ENCODE peak calls at places on chromosomes 11 and 22, in seven cellular contexts. A is fibroblast of mammary gland, O is transverse colon, T is neural progenitor cell, C is AG04449, J is fibroblast of pulmonary artery, H is astrocyte of the spinal cord. E is an unnamed sample.

GRCh38 chr11:61082161-61082870 is 20.0 kb upstream of the CD5 start:
- DNase-seq in J (no peak), T (no peak), C (no peak), A (no peak), H (no peak), O (no peak), E (no peak)

GRCh38 chr11:113341388-113342165 is 27.2 kb downstream of the TTC12 start:
- DNase-seq in T (no peak), H (no peak), A (no peak), C (no peak), J (no peak), O (no peak), E (no peak)

GRCh38 chr11:118003021-118003423 is 16.8 kb downstream of the IL10RA start:
- DNase-seq in A (no peak), J (no peak), H (no peak), O (peak; percentile 9), C (no peak), T (no peak), E (no peak)

GRCh38 chr11:118625036-118625690 is 17.7 kb downstream of the PHLDB1 start:
- DNase-seq in A (no peak), H (no peak), O (no peak), J (no peak), C (no peak), T (no peak), E (no peak)

GRCh38 chr22:19120829-19121630 is 1.2 kb downstream of the DGCR2 start:
- DNase-seq in C (no peak), T (peak; percentile 46), O (peak; percentile 80), H (peak; percentile 27), A (peak; percentile 40), J (peak; percentile 32), E (peak; percentile 37)

GRCh38 chr11:23320131-23320530 is 459.9 kb upstream of the CCDC179 start:
- DNase-seq in J (no peak), T (no peak), O (no peak), H (no peak), A (no peak), C (no peak), E (no peak)

GRCh38 chr11:57405271-57405890 is 14.9 kb upstream of the PRG2 start:
- DNase-seq in A (peak; percentile 31), T (no peak), C (no peak), H (no peak), O (no peak), J (no peak), E (peak; percentile 30)

GRCh38 chr11:98300777-98301176 is 720.0 kb upstream of the CNTN5 start:
- DNase-seq in J (peak; percentile 26), A (no peak), C (no peak), T (no peak), H (no peak), O (no peak), E (no peak)

GRCh38 chr11:86418929-86419328 is 44.2 kb downstream of the CCDC81 start:
- DNase-seq in O (no peak), H (peak; percentile 34), T (peak; percentile 29), A (peak; percentile 29), C (no peak), J (peak; percentile 18), E (peak; percentile 17)

GRCh38 chr22:44698531-44699421 is 3.2 kb upstream of the PRR5 start:
- DNase-seq in J (peak; percentile 71), T (peak; percentile 82), H (peak; percentile 76), C (peak; percentile 87), O (no peak), A (peak; percentile 57), E (peak; percentile 99)

GRCh38 chr22:26462971-26463661 is 20.5 kb downstream of the HPS4 start:
- DNase-seq in T (peak; percentile 66), J (peak; percentile 49), O (no peak), A (peak; percentile 34), C (no peak), H (no peak), E (no peak)

GRCh38 chr22:30267382-30268302 is 991 bp upstream of the OSM start:
- DNase-seq in O (no peak), H (no peak), J (no peak), A (no peak), C (no peak), T (no peak), E (no peak)

GRCh38 chr11:89405629-89406028 is 85.5 kb downstream of the NOX4 start:
- DNase-seq in H (peak; percentile 9), O (no peak), T (peak; percentile 40), J (peak; percentile 52), A (peak; percentile 26), C (no peak), E (peak; percentile 23)

GRCh38 chr22:30704978-30705377 is 10.3 kb downstream of the OSBP2 start:
- DNase-seq in J (no peak), O (no peak), H (no peak), C (no peak), T (no peak), A (no peak), E (no peak)

GRCh38 chr22:43263645-43264514 is 76.9 kb upstream of the TTLL12 start:
- DNase-seq in T (no peak), O (peak; percentile 69), H (peak; percentile 64), J (peak; percentile 91), C (no peak), A (peak; percentile 55), E (peak; percentile 48)

GRCh38 chr11:60927061-60927592 is 2.9 kb downstream of the TMEM132A start:
- DNase-seq in C (no peak), T (no peak), H (no peak), A (no peak), O (no peak), J (no peak), E (no peak)

GRCh38 chr11:118841469-118842222 is 42.0 kb upstream of the CXCR5 start:
- DNase-seq in O (peak; percentile 49), H (no peak), C (no peak), J (no peak), A (no peak), T (no peak), E (no peak)

GRCh38 chr11:48538991-48539390 is 50.4 kb downstream of the OR4A47 start:
- DNase-seq in H (no peak), O (no peak), T (no peak), J (no peak), C (no peak), A (no peak), E (no peak)

GRCh38 chr22:50610041-50610451 is 9.5 kb downstream of the MAPK8IP2 start:
- DNase-seq in H (no peak), A (no peak), C (no peak), T (no peak), O (no peak), J (no peak), E (no peak)

GRCh38 chr11:95264881-95265280 is 33.9 kb upstream of the SESN3 start:
- DNase-seq in A (no peak), J (no peak), H (no peak), T (no peak), O (no peak), C (no peak), E (no peak)

GRCh38 chr11:119520400-119520799 is 97.4 kb upstream of the THY1 start:
- DNase-seq in H (no peak), A (no peak), O (no peak), T (no peak), C (no peak), J (no peak), E (no peak)

GRCh38 chr22:36936362-36937116 is 23.1 kb downstream of the CSF2RB start:
- DNase-seq in T (no peak), H (no peak), C (no peak), O (no peak), J (no peak), A (no peak), E (no peak)

GRCh38 chr11:65657426-65657825 is 5.3 kb downstream of the RELA start:
- DNase-seq in A (no peak), O (no peak), H (no peak), J (no peak), T (no peak), C (no peak), E (no peak)

GRCh38 chr11:113045146-113045545 is 83.9 kb downstream of the NCAM1 start:
- DNase-seq in H (no peak), T (no peak), J (no peak), A (no peak), O (no peak), C (no peak), E (no peak)

GRCh38 chr11:92886243-92886905 is 83.1 kb upstream of the MTNR1B start:
- DNase-seq in J (peak; percentile 70), T (peak; percentile 73), H (peak; percentile 71), C (peak; percentile 16), O (peak; percentile 37), A (peak; percentile 55), E (peak; percentile 42)

GRCh38 chr11:46387919-46388618 is 3.5 kb downstream of the CHRM4 start:
- DNase-seq in C (no peak), A (no peak), J (no peak), O (no peak), T (no peak), H (no peak), E (peak; percentile 21)

GRCh38 chr11:134784046-134784445 is 372.0 kb upstream of the B3GAT1 start:
- DNase-seq in O (no peak), C (no peak), A (no peak), J (no peak), T (no peak), H (no peak), E (no peak)
- TF ChIP-seq CTCF in O (no peak), C (no peak), A (no peak), J (no peak), T (no peak), H (no peak), E (no peak)

GRCh38 chr22:35725521-35725920 is 7.8 kb downstream of the APOL5 start:
- DNase-seq in C (no peak), H (no peak), J (no peak), O (no peak), A (no peak), T (no peak), E (no peak)

GRCh38 chr22:35728639-35729308 is 11.1 kb downstream of the APOL5 start:
- DNase-seq in O (peak; percentile 87), A (no peak), H (no peak), J (no peak), T (no peak), C (no peak), E (no peak)

GRCh38 chr22:35727436-35727835 is 9.8 kb downstream of the APOL5 start:
- DNase-seq in T (no peak), J (peak; percentile 81), O (no peak), A (no peak), H (no peak), C (no peak), E (no peak)

GRCh38 chr22:35726933-35727332 is 9.3 kb downstream of the APOL5 start:
- DNase-seq in A (no peak), T (no peak), C (no peak), J (no peak), O (no peak), H (no peak), E (no peak)

GRCh38 chr22:35726398-35726797 is 8.7 kb downstream of the APOL5 start:
- DNase-seq in A (no peak), O (no peak), H (no peak), J (no peak), C (no peak), T (no peak), E (no peak)
- H3K4me3 ChIP-seq in A (no peak overlapping the region), O (no peak overlapping the region), H (no peak overlapping the region), J (no peak overlapping the region), C (no peak overlapping the region), T (no peak overlapping the region), E (no peak overlapping the region)

GRCh38 chr11:69799582-69799981 is 19.6 kb downstream of the FGF3 start:
- DNase-seq in C (no peak), T (peak; percentile 37), A (peak; percentile 31), H (no peak), O (no peak), J (peak; percentile 11), E (no peak)
- TF ChIP-seq CTCF in C (no peak), T (no peak), A (no peak), H (no peak), O (no peak), J (no peak), E (no peak)

GRCh38 chr22:32588063-32588462 is 113.5 kb downstream of the FBXO7 start:
- DNase-seq in C (no peak), A (no peak), O (no peak), J (no peak), T (no peak), H (no peak), E (no peak)
- H3K4me3 ChIP-seq in C (no peak overlapping the region), A (no peak overlapping the region), O (no peak overlapping the region), J (no peak overlapping the region), T (no peak overlapping the region), H (no peak overlapping the region), E (no peak overlapping the region)

E was measured in AG10803.